ENCODE peak calls at places on chromosomes 13 and 19, in seven cellular contexts. A is tibial nerve, O is upper lobe of left lung, N is K562, M is transverse colon, Y is H1, Z is sigmoid colon. I is an unnamed sample.

GRCh38 chr13:113926301-113926761 is 47.5 kb downstream of the C13orf46 start:
- DNase-seq in Z (peak), O (no peak), N (no peak), M (no peak), A (peak), Y (no peak), I (no peak)

GRCh38 chr13:51453959-51454703 is 1.3 kb upstream of the INTS6 start:
- DNase-seq in N (peak), M (peak), O (no peak), Y (no peak), A (peak), Z (peak), I (peak)

GRCh38 chr13:104011505-104012270 is 945.5 kb upstream of the SLC10A2 start:
- DNase-seq in A (no peak), O (no peak), Y (no peak), N (no peak), Z (no peak), M (no peak), I (no peak)

GRCh38 chr19:19495614-19496603 is 19.4 kb downstream of the TSSK6 start:
- DNase-seq in N (no peak), Y (no peak), O (no peak), Z (no peak), M (no peak), A (no peak), I (no peak)

GRCh38 chr19:43329989-43330388 is 23.5 kb upstream of the CD177 start:
- DNase-seq in O (no peak), Z (no peak), M (peak), N (no peak), A (no peak), Y (no peak), I (no peak)

GRCh38 chr19:19271828-19272599 is 1.1 kb downstream of the TM6SF2 start:
- DNase-seq in Y (no peak), Z (no peak), M (no peak), A (no peak), N (no peak), O (no peak), I (no peak)

GRCh38 chr19:10829967-10830366 is 6.0 kb downstream of the TMED1 start:
- DNase-seq in O (peak), Z (no peak), A (no peak), M (no peak), Y (no peak), N (no peak), I (no peak)

GRCh38 chr13:107734891-107735620 is 480.3 kb downstream of the LIG4 start:
- DNase-seq in O (no peak), M (no peak), Z (no peak), Y (no peak), N (no peak), A (no peak), I (no peak)

GRCh38 chr13:25973576-25973975 is 78.2 kb downstream of the SHISA2 start:
- DNase-seq in O (no peak), A (no peak), Z (no peak), M (no peak), N (no peak), Y (no peak), I (no peak)

GRCh38 chr19:17035842-17036424 is 9.3 kb upstream of the CPAMD8 start:
- DNase-seq in O (no peak), Y (no peak), N (peak), A (no peak), M (peak), Z (peak), I (no peak)

GRCh38 chr13:51397262-51397933 is 55.4 kb downstream of the INTS6 start:
- DNase-seq in N (no peak), Y (no peak), A (peak), Z (peak), O (no peak), M (peak), I (no peak)

GRCh38 chr13:29522044-29522685 is 73.3 kb downstream of the SLC7A1 start:
- DNase-seq in Y (no peak), Z (no peak), M (no peak), O (no peak), A (peak), N (no peak), I (no peak)

GRCh38 chr19:31670931-31671330 is 321.7 kb upstream of the TSHZ3 start:
- DNase-seq in N (no peak), Z (no peak), M (no peak), O (peak), Y (no peak), A (no peak), I (no peak)

GRCh38 chr19:39308531-39309304 is 11.9 kb downstream of the LRFN1 start:
- DNase-seq in Y (peak), N (peak), M (no peak), Z (peak), O (no peak), A (no peak), I (no peak)

GRCh38 chr19:18833141-18833476 is 1.4 kb downstream of the UPF1 start:
- DNase-seq in A (no peak), N (no peak), M (no peak), Y (no peak), Z (no peak), O (no peak), I (no peak)

GRCh38 chr13:106350208-106350607 is 185.3 kb downstream of the EFNB2 start:
- DNase-seq in A (no peak), Y (no peak), M (peak), N (no peak), O (no peak), Z (no peak), I (no peak)
- H3K4me3 ChIP-seq in A (no peak), Y (no peak), M (no peak), N (no peak), O (no peak), Z (no peak), I (no peak)

GRCh38 chr19:45469835-45470146 is 2.0 kb downstream of the FOSB start:
- DNase-seq in M (peak), N (peak), Y (no peak), A (no peak), Z (no peak), O (peak), I (no peak)

GRCh38 chr19:45468803-45469131 is 971 bp downstream of the FOSB start:
- DNase-seq in N (peak), A (peak), Z (no peak), O (no peak), M (no peak), Y (no peak), I (no peak)

GRCh38 chr19:45470147-45471081 is 2.6 kb downstream of the FOSB start:
- DNase-seq in Y (no peak), A (peak), O (peak), M (peak), N (peak), Z (no peak), I (peak)

GRCh38 chr19:45468159-45468651 is 409 bp downstream of the FOSB start:
- DNase-seq in O (peak), N (no peak), Y (peak), Z (peak), A (peak), M (peak), I (peak)

DNA sequence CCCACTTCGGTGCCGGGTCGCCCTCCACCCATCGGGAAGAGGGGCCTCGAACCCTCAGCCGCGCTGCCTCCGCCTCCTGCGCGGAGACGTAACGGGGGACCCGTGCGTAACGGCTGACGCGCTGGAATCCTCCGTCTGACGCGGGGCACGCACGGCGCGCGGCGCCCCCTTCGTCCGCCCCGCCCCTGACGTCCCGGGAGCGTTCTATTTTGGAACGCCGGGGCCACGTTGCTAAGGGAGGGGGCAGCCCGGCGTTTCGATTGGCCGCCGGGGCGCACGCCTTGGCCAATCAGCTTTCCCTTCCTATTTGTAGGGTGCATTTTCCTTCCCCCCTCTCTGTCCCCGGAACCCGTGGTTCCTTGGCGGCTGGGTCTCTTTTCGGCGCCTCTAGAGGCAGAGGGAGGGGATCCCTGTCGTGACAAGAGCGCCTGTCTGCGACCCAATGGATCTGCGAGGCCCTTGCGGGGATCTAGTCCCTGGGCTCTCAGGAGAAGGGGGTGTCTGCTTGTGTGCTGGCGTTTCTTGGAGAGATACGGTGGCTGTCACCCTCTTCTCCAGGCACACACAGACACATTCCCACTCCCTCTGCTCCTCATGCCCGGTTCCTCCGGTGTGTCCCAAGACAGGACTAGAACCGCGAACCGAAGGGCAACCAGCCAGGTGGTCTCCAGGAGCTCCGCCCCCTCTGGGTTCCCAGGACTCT is 1.5 kb downstream of the FOSB start:
- DNase-seq in Y (peak), O (peak), M (peak), Z (peak), N (peak), A (peak), I (peak)
- TF ChIP-seq EP300 in Y (no peak), O (peak), M (peak), Z (peak), N (no peak), A (peak), I (peak)

DNA sequence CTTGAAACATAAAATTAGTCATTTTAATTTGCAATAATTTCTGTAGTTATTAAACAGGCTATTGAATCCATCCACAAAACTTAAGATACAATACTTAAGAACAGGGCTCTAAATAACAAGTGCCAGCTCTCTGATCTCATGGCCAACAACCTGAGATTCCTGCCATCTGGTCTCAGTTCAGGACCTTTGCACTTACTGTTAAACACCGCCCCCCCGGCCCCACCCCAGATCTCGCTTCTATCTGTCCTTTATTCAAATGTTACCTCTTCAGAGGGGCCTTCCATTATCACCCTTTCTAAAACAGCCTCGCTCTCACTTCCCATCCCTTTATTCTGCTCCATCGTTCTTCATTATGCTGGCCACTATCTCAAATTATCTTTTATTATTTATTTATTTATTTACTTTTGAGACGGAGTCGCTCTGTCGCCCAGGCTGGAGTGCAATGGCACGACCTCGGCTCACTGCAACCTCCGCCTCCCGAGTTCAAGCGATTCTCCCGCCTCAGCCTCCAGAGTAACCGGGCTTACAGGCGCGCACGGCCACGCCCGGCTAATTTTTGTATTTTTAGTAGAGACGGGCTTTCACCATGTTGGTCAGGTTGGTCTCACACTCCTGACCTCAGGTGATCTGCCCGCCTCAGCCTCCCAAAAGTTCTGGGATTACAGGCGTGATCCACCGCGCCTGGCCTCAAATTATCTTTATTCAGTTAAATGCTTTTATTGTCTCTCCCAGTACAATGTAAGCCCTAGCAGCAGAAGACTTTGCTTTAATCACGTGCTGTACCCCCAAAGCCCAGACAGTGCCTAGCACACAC is 838 bp upstream of the SNRNP70 start:
- DNase-seq in Y (no peak), Z (no peak), A (peak), O (no peak), M (no peak), N (no peak), I (no peak)
- H3K4me3 ChIP-seq in Y (peak), Z (peak), A (peak), O (no peak), M (no peak), N (peak), I (peak)

GRCh38 chr19:47312366-47313006 is 2.8 kb downstream of the C5AR1 start:
- DNase-seq in Y (no peak), Z (no peak), N (no peak), M (no peak), A (no peak), O (no peak), I (no peak)

GRCh38 chr19:47316513-47316912 is 6.9 kb downstream of the C5AR1 start:
- DNase-seq in Y (no peak), N (no peak), O (no peak), M (no peak), Z (no peak), A (no peak), I (no peak)

GRCh38 chr19:47310819-47311218 is 1.2 kb downstream of the C5AR1 start:
- DNase-seq in N (no peak), Y (no peak), Z (no peak), A (no peak), O (no peak), M (no peak), I (no peak)

GRCh38 chr19:47313754-47314133 is 4.1 kb downstream of the C5AR1 start:
- DNase-seq in M (no peak), Y (no peak), A (no peak), O (no peak), Z (no peak), N (no peak), I (no peak)

DNA sequence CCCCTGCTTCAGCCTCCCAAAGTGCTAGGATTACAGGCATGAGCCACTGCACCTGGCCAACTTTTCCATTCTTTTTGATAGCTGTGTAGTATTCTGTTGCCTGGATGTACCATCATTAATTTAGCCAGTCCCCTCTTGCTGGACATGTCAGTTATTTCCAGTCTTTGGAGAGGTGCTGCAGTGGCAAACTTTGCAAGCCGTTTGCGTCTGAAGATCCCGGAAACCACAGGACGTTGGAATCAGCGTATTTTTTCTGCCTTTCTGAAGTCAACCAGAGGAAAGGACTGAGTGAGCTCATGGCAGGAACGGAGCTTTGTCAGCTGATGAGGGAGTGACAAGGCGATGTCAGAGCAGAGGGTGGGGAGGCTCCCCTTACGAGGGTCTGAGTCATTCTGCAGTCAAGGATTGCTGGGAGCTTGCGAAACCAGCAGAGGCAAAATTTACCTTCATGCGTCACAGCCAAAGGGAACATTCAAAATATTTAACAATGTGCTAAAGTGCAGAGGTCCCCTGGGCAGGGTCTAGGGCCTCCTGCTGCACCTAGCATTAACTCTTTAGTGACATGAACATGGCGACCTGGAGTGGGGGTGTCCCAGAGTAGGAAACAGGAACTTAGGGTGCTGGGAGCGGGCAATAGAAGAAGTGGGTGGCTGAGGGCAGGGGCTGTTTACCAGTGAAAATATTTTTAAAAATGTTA is 5.6 kb downstream of the C5AR1 start:
- DNase-seq in N (peak), Y (no peak), Z (peak), A (peak), O (no peak), M (peak), I (no peak)
- TF ChIP-seq EP300 in N (peak), Y (no peak), Z (peak), A (peak), O (peak), M (peak), I (peak)

GRCh38 chr13:22107549-22107948 is 436.7 kb downstream of the FGF9 start:
- DNase-seq in N (no peak), O (no peak), A (no peak), Z (no peak), Y (no peak), M (no peak), I (no peak)

GRCh38 chr13:22102237-22102636 is 431.4 kb downstream of the FGF9 start:
- DNase-seq in A (no peak), O (no peak), N (no peak), M (no peak), Z (no peak), Y (no peak), I (no peak)

GRCh38 chr13:22106058-22106457 is 435.2 kb downstream of the FGF9 start:
- DNase-seq in N (no peak), M (no peak), Y (no peak), O (no peak), A (no peak), Z (no peak), I (no peak)

GRCh38 chr13:22103046-22103445 is 432.2 kb downstream of the FGF9 start:
- DNase-seq in O (no peak), N (peak), M (no peak), Z (no peak), Y (no peak), A (no peak), I (no peak)

GRCh38 chr13:22103628-22104027 is 432.8 kb downstream of the FGF9 start:
- DNase-seq in N (no peak), A (no peak), M (no peak), O (no peak), Z (no peak), Y (no peak), I (no peak)
- H3K4me3 ChIP-seq in N (no peak), A (no peak), M (no peak), O (no peak), Z (no peak), Y (no peak), I (no peak)

GRCh38 chr13:52969373-52969772 is 59.2 kb upstream of the OLFM4 start:
- DNase-seq in M (no peak), O (no peak), A (no peak), Z (no peak), N (no peak), Y (no peak), I (no peak)
- TF ChIP-seq EP300 in M (no peak), O (no peak), A (no peak), Z (no peak), N (no peak), Y (no peak), I (no peak)

DNA sequence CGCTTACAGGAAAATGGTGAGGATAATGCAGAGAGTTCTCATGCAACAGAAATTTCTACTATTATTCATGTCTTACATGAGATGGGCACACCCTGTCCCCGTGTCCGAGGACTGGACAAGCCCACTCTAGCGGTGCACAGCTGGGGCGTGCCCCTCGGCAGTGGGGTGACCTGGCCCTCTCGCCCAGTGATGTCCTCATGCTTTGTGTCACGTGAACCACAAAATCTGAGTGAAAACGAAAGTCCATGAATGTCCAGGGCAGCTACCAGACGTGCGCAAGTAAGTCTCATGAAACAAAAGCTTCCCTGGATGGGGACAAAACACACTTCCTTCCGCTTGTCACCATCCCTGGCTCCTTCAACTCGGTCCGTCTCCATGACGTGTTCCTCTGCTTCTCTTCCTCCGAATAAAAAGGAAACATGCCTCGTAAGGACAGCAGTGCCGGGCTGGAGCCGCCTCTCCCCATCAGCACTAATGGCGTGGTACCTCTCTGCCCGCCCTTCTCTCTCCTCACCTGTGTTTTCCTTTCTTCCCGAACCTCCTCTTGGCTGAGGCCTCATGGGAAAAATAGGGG is 45.6 kb downstream of the ANKRD10 start:
- DNase-seq in M (no peak), O (no peak), Y (no peak), Z (peak), A (no peak), N (peak), I (peak)
- H3K4me3 ChIP-seq in M (no peak), O (no peak), Y (no peak), Z (peak), A (peak), N (peak), I (no peak)

GRCh38 chr19:13208131-13208963 is 58.1 kb downstream of the IER2 start:
- DNase-seq in Z (peak), A (peak), Y (no peak), M (peak), N (no peak), O (peak), I (peak)
- TF ChIP-seq EP300 in Z (no peak), A (no peak), Y (no peak), M (no peak), N (no peak), O (no peak), I (no peak)

GRCh38 chr13:49604570-49604969 is 19.2 kb upstream of the RCBTB1 start:
- DNase-seq in N (no peak), A (no peak), M (no peak), Z (no peak), O (no peak), Y (no peak), I (no peak)
- H3K4me3 ChIP-seq in N (no peak), A (no peak), M (no peak), Z (no peak), O (no peak), Y (no peak), I (no peak)

GRCh38 chr19:37370880-37371661 is at the start of gene ZNF527:
- DNase-seq in O (peak), Z (peak), A (peak), Y (peak), N (peak), M (peak), I (peak)
- TF ChIP-seq EP300 in O (peak), Z (no peak), A (peak), Y (peak), N (no peak), M (no peak), I (no peak)

I was measured in ovary.